ENCODE peak calls at places on chromosomes 1 and 21, in eight cellular contexts. R is CD4-positive, alpha-beta T cell; W is CD8-positive, alpha-beta T cell; P is lung; D is right lobe of liver; H is fibroblast of mammary gland; E is nephron progenitor cell; T is natural killer cell. F is an unnamed sample.

GRCh38 chr1:206489980-206490534 is 17.3 kb upstream of the RASSF5 start:
- DNase-seq in T (peak), P (peak), E (peak), D (peak), H (peak), R (peak), W (peak), F (peak)

GRCh38 chr1:158067651-158068050 is 74.2 kb downstream of the KIRREL1 start:
- DNase-seq in T (no peak), W (no peak), P (no peak), H (peak), R (no peak), E (no peak), D (no peak), F (no peak)

GRCh38 chr1:213513006-213513405 is 462.0 kb downstream of the RPS6KC1 start:
- DNase-seq in H (no peak), D (no peak), W (no peak), E (no peak), T (no peak), R (no peak), P (no peak), F (no peak)

GRCh38 chr1:27981146-27981545 is 21.4 kb downstream of the XKR8 start:
- DNase-seq in H (no peak), W (no peak), D (no peak), P (no peak), R (no peak), E (no peak), T (no peak), F (no peak)

GRCh38 chr1:159009704-159010361 is at the start of gene IFI16:
- DNase-seq in D (no peak), E (no peak), R (peak), H (peak), P (peak), T (peak), W (peak), F (no peak)

GRCh38 chr1:61687901-61688300 is 37.0 kb downstream of the TM2D1 start:
- DNase-seq in D (no peak), T (no peak), E (no peak), H (peak), R (no peak), W (no peak), P (no peak), F (no peak)

GRCh38 chr1:112395832-112396667 is at the start of gene CTTNBP2NL:
- DNase-seq in H (peak), D (peak), T (peak), R (peak), E (peak), P (peak), W (peak), F (peak)

GRCh38 chr21:38352536-38353219 is 95.9 kb downstream of the KCNJ15 start:
- DNase-seq in E (peak), P (peak), T (no peak), H (peak), W (no peak), D (peak), R (peak), F (peak)

GRCh38 chr1:93448983-93449805 is 1.3 kb downstream of the FNBP1L start:
- DNase-seq in T (no peak), E (peak), W (no peak), P (peak), D (no peak), H (peak), R (no peak), F (no peak)

GRCh38 chr1:3066826-3067225 is 2.2 kb upstream of the PRDM16 start:
- DNase-seq in T (no peak), W (no peak), R (no peak), D (no peak), E (no peak), H (no peak), P (no peak), F (no peak)

GRCh38 chr1:8889925-8890785 is 11.7 kb upstream of the ENO1 start:
- DNase-seq in H (peak), E (no peak), W (no peak), D (peak), R (no peak), T (no peak), P (peak), F (peak)

GRCh38 chr1:64933296-64934070 is 32.9 kb downstream of the JAK1 start:
- DNase-seq in D (peak), P (peak), W (no peak), E (no peak), H (peak), R (no peak), T (no peak), F (no peak)

GRCh38 chr1:11539850-11540772 is 61.2 kb downstream of the DISP3 start:
- DNase-seq in T (no peak), R (no peak), P (no peak), E (no peak), D (no peak), H (no peak), W (no peak), F (no peak)

GRCh38 chr1:167373398-167373797 is 144.9 kb downstream of the CD247 start:
- DNase-seq in R (no peak), D (no peak), T (no peak), W (no peak), P (no peak), H (peak), E (no peak), F (no peak)

GRCh38 chr21:37452222-37452621 is 85.6 kb downstream of the DYRK1A start:
- DNase-seq in R (no peak), W (no peak), P (no peak), H (peak), T (no peak), E (no peak), D (no peak), F (no peak)

GRCh38 chr1:107532318-107532717 is 391.5 kb downstream of the NTNG1 start:
- DNase-seq in H (no peak), E (no peak), R (no peak), T (no peak), P (no peak), D (no peak), W (no peak), F (no peak)

GRCh38 chr21:39451332-39452206 is at the start of gene SH3BGR:
- DNase-seq in R (no peak), E (peak), H (no peak), D (peak), T (no peak), W (no peak), P (peak), F (no peak)

GRCh38 chr1:59560807-59561450 is 253.8 kb upstream of the HOOK1 start:
- DNase-seq in W (no peak), D (no peak), E (no peak), R (no peak), P (no peak), H (no peak), T (no peak), F (no peak)

GRCh38 chr1:206002833-206003532 is at the start of gene RAB7B:
- DNase-seq in P (peak), D (peak), T (no peak), W (no peak), E (no peak), R (no peak), H (peak), F (peak)

GRCh38 chr1:150560011-150560438 is 10.8 kb downstream of the ADAMTSL4 start:
- DNase-seq in R (peak), D (peak), W (peak), T (peak), H (peak), P (peak), E (peak), F (no peak)
- TF ChIP-seq CTCF in R (peak), D (peak), W (peak), T (peak), H (peak), P (peak), E (peak), F (peak)

DNA sequence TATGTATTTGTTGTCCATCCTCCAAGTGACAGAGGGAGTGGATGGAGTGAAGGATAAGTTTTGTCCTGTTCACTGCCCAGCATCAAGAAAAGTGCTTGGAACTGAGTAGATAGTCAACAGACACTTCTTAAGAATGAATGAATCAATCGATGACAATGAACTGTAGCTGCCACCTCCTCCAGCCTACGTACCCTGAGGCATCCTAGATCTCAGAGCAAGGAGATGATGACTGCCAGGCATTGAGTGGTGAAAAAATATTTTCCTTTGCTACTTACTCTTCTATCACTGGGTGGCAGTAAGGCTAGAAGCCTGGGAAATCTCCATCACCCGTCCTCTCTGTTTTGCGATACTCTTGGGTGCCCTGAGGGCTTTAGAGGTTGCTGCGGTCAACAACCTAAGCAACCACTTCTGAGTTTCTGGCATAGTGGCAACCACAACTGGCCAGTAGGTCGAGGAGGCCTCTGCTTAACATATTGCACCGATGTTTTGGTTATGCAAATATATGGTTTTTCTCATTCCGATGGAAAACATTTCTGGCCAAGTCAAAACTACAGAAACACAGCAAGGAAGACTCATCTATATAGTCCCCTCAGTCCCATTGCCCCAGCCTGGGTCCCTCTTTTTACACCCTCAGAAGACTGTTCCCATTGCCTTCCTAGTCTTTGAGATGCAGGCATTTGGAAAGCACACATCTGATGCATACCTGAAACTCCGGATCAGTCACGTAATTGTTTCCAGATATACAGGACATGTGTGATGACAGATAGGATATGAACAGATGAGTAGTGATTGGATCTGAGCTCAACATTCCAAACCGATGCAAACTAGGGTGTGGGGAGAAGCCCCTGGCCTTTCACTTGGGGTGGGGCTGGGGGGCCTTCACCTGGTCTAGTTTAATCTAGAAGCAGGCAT is 136.8 kb downstream of the RUNX1 start:
- DNase-seq in W (no peak), R (no peak), H (no peak), T (no peak), D (no peak), E (no peak), P (no peak), F (no peak)
- TF ChIP-seq CTCF in W (no peak), R (no peak), H (no peak), T (no peak), D (no peak), E (no peak), P (no peak), F (no peak)

GRCh38 chr1:154989195-154989860 is 4.1 kb upstream of the LENEP start:
- DNase-seq in E (no peak), T (no peak), H (no peak), W (no peak), D (no peak), R (no peak), P (no peak), F (no peak)

GRCh38 chr1:154987326-154987725 is 4.2 kb downstream of the FLAD1 start:
- DNase-seq in T (no peak), R (no peak), P (no peak), D (peak), W (no peak), E (no peak), H (peak), F (no peak)

GRCh38 chr1:154982897-154983648 is at the start of gene FLAD1:
- DNase-seq in H (peak), E (peak), R (peak), D (peak), P (peak), T (peak), W (peak), F (peak)

GRCh38 chr1:154988053-154988954 is 5.1 kb upstream of the LENEP start:
- DNase-seq in R (no peak), D (no peak), H (no peak), W (no peak), T (no peak), E (no peak), P (no peak), F (no peak)

DNA sequence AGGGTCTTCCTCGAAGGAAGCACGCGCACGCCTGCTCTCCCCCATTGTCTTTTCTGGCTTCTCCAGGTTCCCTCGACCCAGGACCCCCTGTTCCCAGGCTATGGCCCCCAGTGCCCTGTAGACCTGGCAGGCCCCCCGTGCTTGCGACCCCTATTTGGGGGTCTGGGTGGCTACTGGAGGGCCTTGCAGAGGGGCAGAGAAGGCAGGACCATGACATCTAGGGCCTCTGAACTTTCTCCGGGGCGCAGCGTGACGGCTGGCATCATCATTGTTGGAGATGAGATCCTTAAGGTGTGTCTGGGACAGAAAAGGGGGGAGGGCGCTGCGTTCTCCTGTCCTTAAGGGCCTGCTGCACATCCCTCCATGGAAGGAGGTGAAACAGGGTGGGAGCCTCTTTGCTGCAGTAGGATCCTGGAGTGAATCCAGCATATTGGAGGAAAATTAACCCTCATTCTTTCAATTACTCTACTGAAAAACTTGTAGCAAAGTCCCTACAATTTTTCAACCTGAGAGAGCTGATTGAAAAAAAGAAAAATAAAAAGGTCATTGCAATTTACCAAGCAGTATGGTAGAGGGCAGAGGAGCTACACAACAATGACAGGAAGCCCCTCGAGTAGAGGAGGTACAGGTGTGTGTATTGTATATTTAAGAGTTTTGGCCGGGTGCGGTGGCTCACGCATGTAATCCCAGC is 777 bp downstream of the FLAD1 start:
- DNase-seq in W (no peak), P (no peak), R (no peak), E (no peak), H (no peak), T (no peak), D (peak), F (no peak)
- TF ChIP-seq CTCF in W (no peak), P (no peak), R (no peak), E (no peak), H (no peak), T (no peak), D (no peak), F (no peak)

GRCh38 chr1:182721525-182721924 is 37.1 kb upstream of the RGS8 start:
- DNase-seq in T (no peak), P (no peak), H (no peak), R (no peak), D (no peak), W (no peak), E (no peak), F (no peak)

GRCh38 chr1:182723195-182723594 is 38.8 kb upstream of the RGS8 start:
- DNase-seq in E (no peak), T (no peak), P (no peak), W (no peak), D (no peak), H (no peak), R (no peak), F (no peak)

GRCh38 chr1:182716740-182717720 is 32.6 kb upstream of the RGS8 start:
- DNase-seq in R (no peak), P (no peak), E (no peak), H (no peak), D (no peak), T (no peak), W (no peak), F (no peak)

GRCh38 chr1:182718311-182718710 is 33.9 kb upstream of the RGS8 start:
- DNase-seq in E (no peak), T (no peak), W (no peak), R (no peak), P (no peak), H (no peak), D (no peak), F (no peak)

GRCh38 chr1:182720465-182720864 is 36.1 kb upstream of the RGS8 start:
- DNase-seq in T (no peak), H (peak), P (no peak), R (no peak), E (no peak), W (no peak), D (no peak), F (no peak)
- TF ChIP-seq CTCF in T (no peak), H (peak), P (no peak), R (no peak), E (peak), W (no peak), D (peak), F (no peak)

DNA sequence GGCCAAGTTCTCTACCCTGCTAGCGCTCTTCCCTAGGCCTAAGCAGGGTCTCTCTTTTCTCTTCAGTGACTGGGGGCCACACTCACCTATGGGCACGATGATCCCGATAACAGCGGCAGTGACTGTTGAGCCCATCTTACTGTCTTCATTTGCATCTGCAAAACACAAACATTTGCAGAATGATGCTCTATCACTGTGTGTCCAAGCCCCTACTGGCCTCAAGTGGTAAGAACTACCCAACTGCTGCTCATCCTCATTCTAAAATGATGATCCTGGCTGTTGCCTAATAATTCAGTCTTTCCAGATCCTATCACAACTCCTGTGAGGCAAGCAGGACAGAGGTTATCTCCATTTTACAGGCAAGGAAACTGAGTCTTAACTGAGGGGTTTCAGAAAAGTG is 16.7 kb upstream of the MAGOH start:
- DNase-seq in P (no peak), H (no peak), D (no peak), W (no peak), T (no peak), E (no peak), R (no peak), F (no peak)
- TF ChIP-seq CTCF in P (no peak), H (peak), D (no peak), W (no peak), T (no peak), E (no peak), R (no peak), F (no peak)

DNA sequence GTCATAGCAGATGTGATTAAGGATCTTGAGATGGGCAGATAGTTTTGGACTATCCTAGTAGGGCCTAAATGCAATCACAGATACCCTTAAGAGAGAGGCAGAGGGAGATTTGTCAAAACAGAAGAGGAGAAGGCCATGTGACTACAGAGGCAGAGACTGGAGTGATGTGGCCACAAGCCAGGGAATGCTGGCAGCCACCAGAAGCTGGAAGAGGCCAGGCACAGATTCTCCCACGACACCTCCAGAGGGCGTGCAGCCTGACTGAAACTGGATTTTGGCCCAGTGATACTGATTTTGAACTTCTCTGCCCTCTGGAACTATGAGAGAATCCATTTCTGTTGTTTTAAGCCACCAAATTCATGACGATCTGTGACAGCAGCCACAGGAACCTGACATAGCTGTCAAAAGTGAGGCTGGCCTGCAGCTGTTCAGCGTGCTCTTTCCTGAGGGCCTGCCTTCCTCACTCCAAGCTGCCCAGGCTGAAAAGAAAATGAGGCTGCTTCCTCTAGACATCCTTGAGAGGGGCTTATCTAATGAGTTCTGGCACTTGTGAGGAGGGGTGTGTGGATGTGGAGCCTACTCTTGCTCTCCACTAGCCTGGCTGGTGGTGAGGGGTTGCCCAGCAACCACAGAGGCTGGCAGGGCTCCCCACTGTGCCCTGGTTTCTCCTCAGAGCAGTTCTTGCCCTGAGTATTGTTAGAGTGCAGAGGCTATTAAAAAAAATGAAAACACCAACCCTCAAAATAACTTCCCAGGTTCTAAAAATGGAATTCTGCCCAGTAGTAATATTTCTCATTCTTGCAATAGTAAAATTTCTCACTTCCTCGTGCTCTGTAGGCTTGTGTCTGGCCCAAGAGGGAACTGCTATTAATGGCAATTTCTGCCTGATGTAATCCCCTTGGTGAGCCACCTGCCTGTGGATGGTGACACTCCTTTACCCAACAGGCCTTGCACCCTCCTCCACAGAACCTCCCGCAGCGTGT is 52.4 kb upstream of the EPS8L3 start:
- DNase-seq in W (no peak), P (no peak), E (no peak), H (peak), R (no peak), D (no peak), T (no peak), F (no peak)
- TF ChIP-seq CTCF in W (no peak), P (no peak), E (no peak), H (no peak), R (no peak), D (no peak), T (no peak), F (no peak)

GRCh38 chr1:67124455-67124854 is 10.3 kb downstream of the C1orf141 start:
- DNase-seq in R (no peak), P (no peak), E (no peak), D (no peak), H (no peak), W (no peak), T (no peak), F (no peak)

GRCh38 chr1:67120855-67121619 is 13.7 kb downstream of the C1orf141 start:
- DNase-seq in R (no peak), E (no peak), P (no peak), D (no peak), W (no peak), T (no peak), H (no peak), F (no peak)

GRCh38 chr1:67130673-67131072 is 4.1 kb downstream of the C1orf141 start:
- DNase-seq in P (no peak), E (no peak), T (no peak), H (no peak), W (no peak), R (no peak), D (no peak), F (no peak)

GRCh38 chr1:67126974-67127373 is 7.8 kb downstream of the C1orf141 start:
- DNase-seq in T (no peak), H (no peak), P (no peak), D (no peak), R (no peak), W (no peak), E (no peak), F (no peak)

GRCh38 chr1:67126111-67126746 is 8.5 kb downstream of the C1orf141 start:
- DNase-seq in W (no peak), H (peak), D (no peak), T (no peak), R (no peak), P (no peak), E (no peak), F (no peak)
- TF ChIP-seq CTCF in W (no peak), H (peak), D (no peak), T (no peak), R (no peak), P (no peak), E (no peak), F (no peak)

F was measured in omental fat pad.